ENCODE peak calls at places on chromosomes 2 and 18, in ten cellular contexts. K, L, J, E, R, Q, T, H, F and O are unnamed samples.

GRCh38 chr2:240204431-240205276 is 64.2 kb upstream of the OTOS start:
- DNase-seq in K (no peak), L (no peak), J (no peak), E (no peak), R (no peak), Q (no peak), T (no peak), H (no peak), F (no peak), O (no peak)

GRCh38 chr2:23491622-23492336 is 106.8 kb downstream of the KLHL29 start:
- DNase-seq in K (no peak), L (no peak), J (no peak), E (no peak), R (no peak), Q (no peak), T (no peak), H (no peak), F (no peak), O (no peak)

GRCh38 chr18:13018379-13018778 is 27.2 kb downstream of the CEP192 start:
- DNase-seq in K (no peak), L (no peak), J (no peak), E (no peak), R (no peak), Q (no peak), T (no peak), H (no peak), F (no peak), O (no peak)

GRCh38 chr2:86234573-86235131 is 35.4 kb downstream of the MRPL35 start:
- DNase-seq in K (no peak), L (no peak), J (no peak), E (no peak), R (no peak), Q (no peak), T (no peak), H (no peak), F (no peak), O (no peak)

GRCh38 chr18:59821983-59822382 is 77.8 kb upstream of the PMAIP1 start:
- DNase-seq in K (peak; percentile 45), L (peak; percentile 88), J (no peak), E (no peak), R (no peak), Q (no peak), T (no peak), H (no peak), F (no peak), O (no peak)

GRCh38 chr2:231227309-231228162 is 29.1 kb downstream of the ARMC9 start:
- DNase-seq in K (peak; percentile 83), L (peak; percentile 80), J (peak; percentile 32), E (no peak), R (peak; percentile 67), Q (peak; percentile 34), T (peak; percentile 3), H (peak; percentile 33), F (peak; percentile 84), O (peak; percentile 42)

GRCh38 chr2:219644801-219645480 is 17.5 kb downstream of the SLC4A3 start:
- DNase-seq in K (peak; percentile 26), L (no peak), J (no peak), E (no peak), R (no peak), Q (no peak), T (no peak), H (no peak), F (no peak), O (no peak)

GRCh38 chr2:169673921-169674320 is 20.3 kb downstream of the CFAP210 start:
- DNase-seq in K (no peak), L (no peak), J (no peak), E (no peak), R (no peak), Q (no peak), T (no peak), H (no peak), F (no peak), O (no peak)

GRCh38 chr2:42569883-42570282 is 1.5 kb downstream of the MTA3 start:
- DNase-seq in K (no peak), L (no peak), J (no peak), E (no peak), R (no peak), Q (no peak), T (no peak), H (no peak), F (peak; percentile 32), O (no peak)

GRCh38 chr18:46719388-46719787 is 37.5 kb downstream of the ST8SIA5 start:
- DNase-seq in K (no peak), L (no peak), J (no peak), E (no peak), R (no peak), Q (no peak), T (no peak), H (no peak), F (no peak), O (no peak)

GRCh38 chr2:94873362-94874276 is 2.4 kb downstream of the TEKT4 start:
- DNase-seq in K (no peak), L (no peak), J (no peak), E (no peak), R (no peak), Q (no peak), T (no peak), H (no peak), F (no peak), O (no peak)

GRCh38 chr2:35104306-35104705 is 1251.3 kb upstream of the CRIM1 start:
- DNase-seq in K (no peak), L (no peak), J (no peak), E (no peak), R (no peak), Q (no peak), T (no peak), H (no peak), F (no peak), O (no peak)